ENCODE peak calls at places on chromosomes 16 and 17, in six cellular contexts. One of them, this sample, is unnamed.

GRCh38 chr16:26762596-26762995 is 304.1 kb upstream of the C16orf82 start:
- DNase-seq in islet precursor cell: no peak
- DNase-seq in head of caudate nucleus: no peak
- DNase-seq in ascending aorta: no peak
- DNase-seq in nephron progenitor cell: peak
- DNase-seq in cardiac fibroblast: no peak
- DNase-seq in this sample: no peak

GRCh38 chr17:50037321-50038107 is 18.4 kb upstream of the ITGA3 start:
- DNase-seq in islet precursor cell: peak
- DNase-seq in head of caudate nucleus: no peak
- DNase-seq in ascending aorta: peak
- DNase-seq in nephron progenitor cell: no peak
- DNase-seq in cardiac fibroblast: peak
- DNase-seq in this sample: no peak

GRCh38 chr16:23673971-23674614 is 4.6 kb upstream of the PLK1 start:
- DNase-seq in islet precursor cell: peak
- DNase-seq in head of caudate nucleus: no peak
- DNase-seq in ascending aorta: no peak
- DNase-seq in nephron progenitor cell: no peak
- DNase-seq in cardiac fibroblast: no peak
- DNase-seq in this sample: no peak

GRCh38 chr17:44108440-44109311 is 14.8 kb downstream of the HDAC5 start:
- DNase-seq in islet precursor cell: peak
- DNase-seq in head of caudate nucleus: no peak
- DNase-seq in ascending aorta: peak
- DNase-seq in nephron progenitor cell: no peak
- DNase-seq in cardiac fibroblast: peak
- DNase-seq in this sample: no peak

GRCh38 chr16:14015461-14015860 is 55.7 kb upstream of the MRTFB start:
- DNase-seq in islet precursor cell: no peak
- DNase-seq in head of caudate nucleus: no peak
- DNase-seq in ascending aorta: no peak
- DNase-seq in nephron progenitor cell: no peak
- DNase-seq in cardiac fibroblast: no peak
- DNase-seq in this sample: no peak

GRCh38 chr17:13575922-13576419 is 25.8 kb downstream of the HS3ST3A1 start:
- DNase-seq in islet precursor cell: no peak
- DNase-seq in head of caudate nucleus: no peak
- DNase-seq in ascending aorta: no peak
- DNase-seq in nephron progenitor cell: no peak
- DNase-seq in cardiac fibroblast: no peak
- DNase-seq in this sample: no peak

GRCh38 chr16:893360-893759 is 77.4 kb downstream of the LMF1 start:
- DNase-seq in islet precursor cell: no peak
- DNase-seq in head of caudate nucleus: no peak
- DNase-seq in ascending aorta: no peak
- DNase-seq in nephron progenitor cell: no peak
- DNase-seq in cardiac fibroblast: no peak
- DNase-seq in this sample: no peak

GRCh38 chr16:78321611-78322010 is 222.2 kb downstream of the WWOX start:
- DNase-seq in islet precursor cell: peak
- DNase-seq in head of caudate nucleus: no peak
- DNase-seq in ascending aorta: no peak
- DNase-seq in nephron progenitor cell: no peak
- DNase-seq in cardiac fibroblast: no peak
- DNase-seq in this sample: no peak

GRCh38 chr17:79628861-79629547 is 18.2 kb upstream of the RBFOX3 start:
- DNase-seq in islet precursor cell: peak
- DNase-seq in head of caudate nucleus: peak
- DNase-seq in ascending aorta: peak
- DNase-seq in nephron progenitor cell: no peak
- DNase-seq in cardiac fibroblast: no peak
- DNase-seq in this sample: peak

GRCh38 chr17:27458524-27458908 is 2.3 kb downstream of the KSR1 start:
- DNase-seq in islet precursor cell: no peak
- DNase-seq in head of caudate nucleus: no peak
- DNase-seq in ascending aorta: no peak
- DNase-seq in nephron progenitor cell: no peak
- DNase-seq in cardiac fibroblast: no peak
- DNase-seq in this sample: no peak

GRCh38 chr17:8552582-8553320 is 77.8 kb downstream of the MYH10 start:
- DNase-seq in islet precursor cell: no peak
- DNase-seq in head of caudate nucleus: no peak
- DNase-seq in ascending aorta: no peak
- DNase-seq in nephron progenitor cell: no peak
- DNase-seq in cardiac fibroblast: peak
- DNase-seq in this sample: no peak

GRCh38 chr17:60386137-60386395 is 5.9 kb downstream of the USP32 start:
- DNase-seq in islet precursor cell: no peak
- DNase-seq in head of caudate nucleus: no peak
- DNase-seq in ascending aorta: no peak
- DNase-seq in nephron progenitor cell: no peak
- DNase-seq in cardiac fibroblast: no peak
- DNase-seq in this sample: no peak

GRCh38 chr16:57462978-57463362 is 491 bp downstream of the POLR2C start:
- DNase-seq in islet precursor cell: no peak
- DNase-seq in head of caudate nucleus: no peak
- DNase-seq in ascending aorta: no peak
- DNase-seq in nephron progenitor cell: no peak
- DNase-seq in cardiac fibroblast: no peak
- DNase-seq in this sample: no peak

GRCh38 chr16:14501331-14502255 is 128.5 kb downstream of the PARN start:
- DNase-seq in islet precursor cell: peak
- DNase-seq in head of caudate nucleus: peak
- DNase-seq in ascending aorta: peak
- DNase-seq in nephron progenitor cell: peak
- DNase-seq in cardiac fibroblast: peak
- DNase-seq in this sample: peak

GRCh38 chr17:6208608-6209180 is 138.5 kb downstream of the WSCD1 start:
- DNase-seq in islet precursor cell: no peak
- DNase-seq in head of caudate nucleus: no peak
- DNase-seq in ascending aorta: no peak
- DNase-seq in nephron progenitor cell: no peak
- DNase-seq in cardiac fibroblast: no peak
- DNase-seq in this sample: no peak

GRCh38 chr16:87945351-87946042 is 5.7 kb upstream of the BANP start:
- DNase-seq in islet precursor cell: peak
- DNase-seq in head of caudate nucleus: peak
- DNase-seq in ascending aorta: peak
- DNase-seq in nephron progenitor cell: peak
- DNase-seq in cardiac fibroblast: peak
- DNase-seq in this sample: no peak

GRCh38 chr17:2060681-2061440 is 6.0 kb downstream of the HIC1 start:
- DNase-seq in islet precursor cell: no peak
- DNase-seq in head of caudate nucleus: no peak
- DNase-seq in ascending aorta: no peak
- DNase-seq in nephron progenitor cell: no peak
- DNase-seq in cardiac fibroblast: peak
- DNase-seq in this sample: no peak

GRCh38 chr16:50460538-50461399 is 87.4 kb upstream of the NKD1 start:
- DNase-seq in islet precursor cell: no peak
- DNase-seq in head of caudate nucleus: no peak
- DNase-seq in ascending aorta: no peak
- DNase-seq in nephron progenitor cell: no peak
- DNase-seq in cardiac fibroblast: no peak
- DNase-seq in this sample: no peak

GRCh38 chr17:67469208-67469980 is 92.3 kb downstream of the PITPNC1 start:
- DNase-seq in islet precursor cell: peak
- DNase-seq in head of caudate nucleus: peak
- DNase-seq in ascending aorta: no peak
- DNase-seq in nephron progenitor cell: no peak
- DNase-seq in cardiac fibroblast: peak
- DNase-seq in this sample: peak

GRCh38 chr16:865026-865425 is 64.5 kb upstream of the GNG13 start:
- DNase-seq in islet precursor cell: no peak
- DNase-seq in head of caudate nucleus: no peak
- DNase-seq in ascending aorta: no peak
- DNase-seq in nephron progenitor cell: no peak
- DNase-seq in cardiac fibroblast: no peak
- DNase-seq in this sample: no peak

GRCh38 chr16:85321856-85322271 is 209.6 kb upstream of the CIBAR2 start:
- DNase-seq in islet precursor cell: no peak
- DNase-seq in head of caudate nucleus: peak
- DNase-seq in ascending aorta: peak
- DNase-seq in nephron progenitor cell: no peak
- DNase-seq in cardiac fibroblast: peak
- DNase-seq in this sample: no peak

GRCh38 chr17:48590603-48591161 is 641 bp upstream of the HOXB3 start:
- DNase-seq in islet precursor cell: peak
- DNase-seq in head of caudate nucleus: no peak
- DNase-seq in ascending aorta: no peak
- DNase-seq in nephron progenitor cell: no peak
- DNase-seq in cardiac fibroblast: no peak
- DNase-seq in this sample: no peak

GRCh38 chr16:54400261-54400660 is 113.7 kb upstream of the IRX3 start:
- DNase-seq in islet precursor cell: no peak
- DNase-seq in head of caudate nucleus: no peak
- DNase-seq in ascending aorta: no peak
- DNase-seq in nephron progenitor cell: no peak
- DNase-seq in cardiac fibroblast: no peak
- DNase-seq in this sample: no peak